ENCODE peak calls at places on chromosomes 2 and 18, in nine cellular contexts. I is left lobe of liver, P is amygdala, K is Kasumi-1, U is mammary epithelial cell, B is M059J, C is HEK293T, J is GF-D8, Y is choroid plexus epithelial cell. Q is an unnamed sample.

GRCh38 chr2:48482774-48483173 is 47.2 kb upstream of the STON1 start:
- DNase-seq in I (no peak), P (peak), K (no peak), U (peak), B (peak), C (no peak), J (no peak), Y (peak), Q (no peak)

GRCh38 chr2:108169982-108170625 is 69.7 kb upstream of the SULT1C3 start:
- DNase-seq in I (no peak), P (no peak), K (peak), U (peak), B (peak), C (peak), J (no peak), Y (peak), Q (no peak)

GRCh38 chr2:220811952-220812570 is 760.0 kb downstream of the EPHA4 start:
- DNase-seq in I (no peak), P (no peak), K (no peak), U (peak), B (peak), C (no peak), J (no peak), Y (peak), Q (no peak)

GRCh38 chr2:233700028-233700635 is 7.4 kb downstream of the UGT1A6 start:
- DNase-seq in I (peak), P (no peak), K (no peak), U (peak), B (peak), C (no peak), J (peak), Y (peak), Q (no peak)

GRCh38 chr2:224983719-224984388 is 58.4 kb downstream of the DOCK10 start:
- DNase-seq in I (no peak), P (no peak), K (no peak), U (no peak), B (peak), C (no peak), J (no peak), Y (peak), Q (no peak)

GRCh38 chr2:57180042-57180567 is 866.5 kb upstream of the VRK2 start:
- DNase-seq in I (no peak), P (no peak), K (peak), U (peak), B (peak), C (no peak), J (no peak), Y (peak), Q (no peak)

GRCh38 chr2:16652296-16653082 is 13.1 kb downstream of the CYRIA start:
- DNase-seq in I (peak), P (no peak), K (no peak), U (no peak), B (no peak), C (no peak), J (no peak), Y (peak), Q (no peak)

GRCh38 chr2:45285311-45285710 is 276.1 kb upstream of the SIX2 start:
- DNase-seq in I (no peak), P (no peak), K (no peak), U (no peak), B (no peak), C (no peak), J (no peak), Y (no peak), Q (no peak)

GRCh38 chr18:74682141-74682997 is 84.7 kb downstream of the ZNF407 start:
- DNase-seq in I (no peak), P (no peak), K (no peak), U (peak), B (peak), C (no peak), J (no peak), Y (peak), Q (no peak)

GRCh38 chr2:208249241-208249640 is 5.6 kb downstream of the IDH1 start:
- DNase-seq in I (no peak), P (no peak), K (no peak), U (no peak), B (no peak), C (no peak), J (no peak), Y (peak), Q (no peak)

GRCh38 chr2:112242384-112242783 is 12.5 kb downstream of the ZC3H8 start:
- DNase-seq in I (no peak), P (no peak), K (no peak), U (no peak), B (no peak), C (no peak), J (no peak), Y (no peak), Q (no peak)

GRCh38 chr2:127535422-127535901 is at the start of gene MYO7B:
- DNase-seq in I (no peak), P (no peak), K (no peak), U (no peak), B (no peak), C (no peak), J (no peak), Y (no peak), Q (no peak)

GRCh38 chr2:127067620-127068350 is 39.2 kb downstream of the BIN1 start:
- DNase-seq in I (peak), P (no peak), K (peak), U (peak), B (peak), C (peak), J (no peak), Y (peak), Q (peak)

GRCh38 chr2:95760839-95761525 is 169.2 kb downstream of the TRIM43 start:
- DNase-seq in I (no peak), P (no peak), K (no peak), U (peak), B (peak), C (no peak), J (no peak), Y (peak), Q (no peak)

GRCh38 chr2:122219504-122219903 is 464.1 kb downstream of the TSN start:
- DNase-seq in I (no peak), P (no peak), K (no peak), U (no peak), B (no peak), C (no peak), J (no peak), Y (no peak), Q (no peak)

GRCh38 chr2:222057249-222058073 is 241.3 kb downstream of the PAX3 start:
- DNase-seq in I (no peak), P (no peak), K (peak), U (no peak), B (peak), C (peak), J (no peak), Y (peak), Q (no peak)

GRCh38 chr2:8148260-8148880 is 533.5 kb upstream of the ID2 start:
- DNase-seq in I (no peak), P (no peak), K (no peak), U (peak), B (peak), C (no peak), J (no peak), Y (peak), Q (no peak)

GRCh38 chr2:187500585-187501359 is 52.7 kb upstream of the CALCRL start:
- DNase-seq in I (no peak), P (no peak), K (peak), U (no peak), B (peak), C (peak), J (no peak), Y (peak), Q (no peak)

GRCh38 chr18:33495278-33495677 is 54.8 kb upstream of the CCDC178 start:
- DNase-seq in I (no peak), P (no peak), K (peak), U (peak), B (no peak), C (peak), J (no peak), Y (peak), Q (peak)

GRCh38 chr2:164593959-164594358 is 27.3 kb downstream of the GRB14 start:
- DNase-seq in I (no peak), P (no peak), K (no peak), U (no peak), B (peak), C (no peak), J (no peak), Y (peak), Q (no peak)

GRCh38 chr18:42351455-42351854 is 396.4 kb downstream of the PIK3C3 start:
- DNase-seq in I (no peak), P (no peak), K (no peak), U (no peak), B (no peak), C (no peak), J (no peak), Y (no peak), Q (no peak)

GRCh38 chr2:118151831-118152230 is 63.6 kb downstream of the INSIG2 start:
- DNase-seq in I (no peak), P (no peak), K (no peak), U (no peak), B (no peak), C (no peak), J (no peak), Y (no peak), Q (no peak)

GRCh38 chr18:75209129-75209951 is at the start of gene PTGR3:
- DNase-seq in I (peak), P (peak), K (peak), U (peak), B (peak), C (peak), J (peak), Y (peak), Q (peak)